ENCODE peak calls at places on chromosomes 3 and 15, in four cellular contexts. One of them, this sample, is unnamed.
A peak's percentile ranks its signal among the peaks of the same experiment; 100 is the strongest.

GRCh38 chr3:190442240-190442639 is 7.5 kb downstream of the TMEM207 start:
- DNase-seq in A549: no peak
- DNase-seq in fibroblast of pulmonary artery: no peak
- DNase-seq in body of pancreas: no peak
- DNase-seq in this sample: no peak

GRCh38 chr15:89971592-89971997 is 29.5 kb upstream of the ZNF710 start:
- DNase-seq in fibroblast of pulmonary artery: peak; percentile 60
- DNase-seq in A549: peak; percentile 87
- DNase-seq in body of pancreas: peak; percentile 72
- DNase-seq in this sample: peak; percentile 79

GRCh38 chr15:84671211-84671610 is 13.2 kb upstream of the NMB start:
- DNase-seq in A549: no peak
- DNase-seq in body of pancreas: no peak
- DNase-seq in fibroblast of pulmonary artery: peak; percentile 86
- DNase-seq in this sample: no peak

GRCh38 chr3:178137206-178137605 is 399.0 kb upstream of the KCNMB2 start:
- DNase-seq in body of pancreas: no peak
- DNase-seq in A549: no peak
- DNase-seq in fibroblast of pulmonary artery: no peak
- DNase-seq in this sample: no peak

GRCh38 chr3:178602864-178603263 is 66.6 kb downstream of the KCNMB2 start:
- DNase-seq in body of pancreas: no peak
- DNase-seq in A549: no peak
- DNase-seq in fibroblast of pulmonary artery: no peak
- DNase-seq in this sample: no peak

GRCh38 chr3:124053871-124054270 is 61.9 kb upstream of the ROPN1 start:
- DNase-seq in fibroblast of pulmonary artery: no peak
- DNase-seq in body of pancreas: peak; percentile 13
- DNase-seq in A549: no peak
- DNase-seq in this sample: no peak

GRCh38 chr3:125067225-125067624 is 11.4 kb upstream of the HEG1 start:
- DNase-seq in body of pancreas: no peak
- DNase-seq in fibroblast of pulmonary artery: no peak
- DNase-seq in A549: no peak
- DNase-seq in this sample: no peak

GRCh38 chr3:171883257-171883892 is 40.2 kb downstream of the TMEM212 start:
- DNase-seq in body of pancreas: no peak
- DNase-seq in A549: peak; percentile 38
- DNase-seq in fibroblast of pulmonary artery: no peak
- DNase-seq in this sample: no peak

GRCh38 chr3:116849261-116849688 is 139.7 kb downstream of the TUSC7 start:
- DNase-seq in A549: no peak
- DNase-seq in body of pancreas: no peak
- DNase-seq in fibroblast of pulmonary artery: no peak
- DNase-seq in this sample: no peak

GRCh38 chr3:172103724-172104123 is 64.3 kb downstream of the FNDC3B start:
- DNase-seq in body of pancreas: no peak
- DNase-seq in fibroblast of pulmonary artery: peak; percentile 73
- DNase-seq in A549: no peak
- DNase-seq in this sample: no peak

GRCh38 chr15:38084289-38084688 is 149.8 kb downstream of the TMCO5A start:
- DNase-seq in body of pancreas: peak; percentile 17
- DNase-seq in A549: no peak
- DNase-seq in fibroblast of pulmonary artery: peak; percentile 39
- DNase-seq in this sample: no peak

GRCh38 chr3:185717121-185717520 is 107.7 kb downstream of the IGF2BP2 start:
- DNase-seq in fibroblast of pulmonary artery: peak; percentile 87
- DNase-seq in body of pancreas: peak; percentile 13
- DNase-seq in A549: no peak
- DNase-seq in this sample: no peak

GRCh38 chr3:42101048-42101447 is 9.9 kb downstream of the TRAK1 start:
- DNase-seq in A549: no peak
- DNase-seq in fibroblast of pulmonary artery: peak; percentile 86
- DNase-seq in body of pancreas: peak; percentile 41
- DNase-seq in this sample: no peak

GRCh38 chr3:21839181-21839580 is 88.2 kb upstream of the ZNF385D start:
- DNase-seq in A549: no peak
- DNase-seq in fibroblast of pulmonary artery: no peak
- DNase-seq in body of pancreas: no peak
- DNase-seq in this sample: no peak

GRCh38 chr3:16252988-16253387 is 11.8 kb downstream of the DPH3 start:
- DNase-seq in body of pancreas: no peak
- DNase-seq in fibroblast of pulmonary artery: no peak
- DNase-seq in A549: no peak
- DNase-seq in this sample: no peak

GRCh38 chr3:156477306-156477705 is 77.6 kb downstream of the SSR3 start:
- DNase-seq in A549: no peak
- DNase-seq in fibroblast of pulmonary artery: peak; percentile 41
- DNase-seq in body of pancreas: no peak
- DNase-seq in this sample: no peak

GRCh38 chr15:57111002-57111401 is 192.6 kb downstream of the TCF12 start:
- DNase-seq in body of pancreas: no peak
- DNase-seq in fibroblast of pulmonary artery: no peak
- DNase-seq in A549: no peak
- DNase-seq in this sample: no peak
- TF ChIP-seq CTCF in body of pancreas: no peak
- TF ChIP-seq CTCF in fibroblast of pulmonary artery: peak; percentile 25
- TF ChIP-seq CTCF in A549: no peak
- TF ChIP-seq CTCF in this sample: no peak

GRCh38 chr3:127547761-127548605 is 42.5 kb downstream of the TPRA1 start:
- DNase-seq in body of pancreas: peak; percentile 67
- DNase-seq in fibroblast of pulmonary artery: peak; percentile 48
- DNase-seq in A549: peak; percentile 68
- DNase-seq in this sample: peak; percentile 67

GRCh38 chr3:127550758-127551157 is 39.8 kb downstream of the TPRA1 start:
- DNase-seq in fibroblast of pulmonary artery: no peak
- DNase-seq in body of pancreas: no peak
- DNase-seq in A549: no peak
- DNase-seq in this sample: no peak

GRCh38 chr3:127551971-127552370 is 38.6 kb downstream of the TPRA1 start:
- DNase-seq in A549: no peak
- DNase-seq in fibroblast of pulmonary artery: no peak
- DNase-seq in body of pancreas: no peak
- DNase-seq in this sample: no peak

GRCh38 chr3:127551178-127551577 is 39.4 kb downstream of the TPRA1 start:
- DNase-seq in body of pancreas: no peak
- DNase-seq in fibroblast of pulmonary artery: no peak
- DNase-seq in A549: no peak
- DNase-seq in this sample: no peak

GRCh38 chr3:127549826-127550487 is 40.6 kb downstream of the TPRA1 start:
- DNase-seq in A549: no peak
- DNase-seq in body of pancreas: no peak
- DNase-seq in fibroblast of pulmonary artery: no peak
- DNase-seq in this sample: no peak
- TF ChIP-seq CTCF in A549: no peak
- TF ChIP-seq CTCF in body of pancreas: no peak
- TF ChIP-seq CTCF in fibroblast of pulmonary artery: no peak
- TF ChIP-seq CTCF in this sample: no peak

GRCh38 chr15:100730129-100730528 is 127.7 kb downstream of the ASB7 start:
- DNase-seq in body of pancreas: no peak
- DNase-seq in A549: no peak
- DNase-seq in fibroblast of pulmonary artery: no peak
- DNase-seq in this sample: no peak

GRCh38 chr15:100726426-100727190 is 124.2 kb downstream of the ASB7 start:
- DNase-seq in A549: no peak
- DNase-seq in body of pancreas: no peak
- DNase-seq in fibroblast of pulmonary artery: peak; percentile 57
- DNase-seq in this sample: peak; percentile 21

GRCh38 chr15:100729461-100729860 is 127.1 kb downstream of the ASB7 start:
- DNase-seq in A549: no peak
- DNase-seq in body of pancreas: no peak
- DNase-seq in fibroblast of pulmonary artery: no peak
- DNase-seq in this sample: no peak

GRCh38 chr15:100727291-100727851 is 125.0 kb downstream of the ASB7 start:
- DNase-seq in fibroblast of pulmonary artery: peak; percentile 83
- DNase-seq in body of pancreas: no peak
- DNase-seq in A549: no peak
- DNase-seq in this sample: no peak

DNA sequence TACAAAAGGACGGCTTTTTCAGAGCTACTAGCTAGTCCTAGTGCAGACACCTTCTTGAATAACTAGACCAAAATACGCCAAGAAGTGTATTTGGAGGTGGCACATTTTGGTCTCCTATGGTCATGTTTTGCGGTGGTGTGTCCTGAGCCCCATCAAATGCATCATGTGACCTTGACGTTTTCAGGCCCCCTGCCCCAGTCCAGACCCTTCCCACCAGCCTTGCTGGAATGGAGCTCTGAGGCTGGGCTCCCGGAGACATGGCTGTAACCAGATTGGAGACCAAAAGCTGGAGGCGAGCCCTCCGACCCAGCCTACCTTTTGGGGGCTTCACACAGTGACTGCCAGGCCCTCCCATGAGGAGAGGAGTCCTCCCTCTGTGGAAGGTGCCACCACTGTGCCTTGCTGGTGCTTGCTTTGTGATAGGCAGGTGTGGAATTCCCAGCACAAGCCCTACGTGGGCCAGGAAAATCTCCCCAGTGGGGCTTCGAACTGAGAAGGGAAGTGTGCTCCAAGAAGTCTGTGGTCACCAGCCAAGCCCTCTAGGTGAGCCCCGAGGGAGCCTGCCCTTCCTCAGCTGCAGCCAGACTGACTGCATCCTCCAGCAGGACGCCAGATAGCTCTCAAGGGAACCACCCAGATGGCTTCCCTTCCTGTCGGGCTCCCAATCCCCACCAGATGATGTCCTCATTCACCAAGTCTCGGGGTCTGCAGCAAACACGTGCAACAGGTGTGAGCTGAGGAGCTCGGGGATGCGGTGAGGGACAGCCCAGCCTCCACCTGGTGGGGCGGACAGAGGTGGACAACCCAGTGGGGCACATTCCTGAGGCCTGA is 126.2 kb downstream of the ASB7 start:
- DNase-seq in fibroblast of pulmonary artery: no peak
- DNase-seq in A549: no peak
- DNase-seq in body of pancreas: no peak
- DNase-seq in this sample: peak; percentile 22
- TF ChIP-seq CTCF in fibroblast of pulmonary artery: no peak
- TF ChIP-seq CTCF in A549: no peak
- TF ChIP-seq CTCF in body of pancreas: no peak
- TF ChIP-seq CTCF in this sample: no peak

GRCh38 chr15:65194826-65195541 is 9.8 kb upstream of the CLPX start:
- DNase-seq in A549: no peak
- DNase-seq in body of pancreas: peak; percentile 15
- DNase-seq in fibroblast of pulmonary artery: no peak
- DNase-seq in this sample: no peak
- TF ChIP-seq CTCF in A549: no peak
- TF ChIP-seq CTCF in body of pancreas: no peak
- TF ChIP-seq CTCF in fibroblast of pulmonary artery: no peak
- TF ChIP-seq CTCF in this sample: no peak

DNA sequence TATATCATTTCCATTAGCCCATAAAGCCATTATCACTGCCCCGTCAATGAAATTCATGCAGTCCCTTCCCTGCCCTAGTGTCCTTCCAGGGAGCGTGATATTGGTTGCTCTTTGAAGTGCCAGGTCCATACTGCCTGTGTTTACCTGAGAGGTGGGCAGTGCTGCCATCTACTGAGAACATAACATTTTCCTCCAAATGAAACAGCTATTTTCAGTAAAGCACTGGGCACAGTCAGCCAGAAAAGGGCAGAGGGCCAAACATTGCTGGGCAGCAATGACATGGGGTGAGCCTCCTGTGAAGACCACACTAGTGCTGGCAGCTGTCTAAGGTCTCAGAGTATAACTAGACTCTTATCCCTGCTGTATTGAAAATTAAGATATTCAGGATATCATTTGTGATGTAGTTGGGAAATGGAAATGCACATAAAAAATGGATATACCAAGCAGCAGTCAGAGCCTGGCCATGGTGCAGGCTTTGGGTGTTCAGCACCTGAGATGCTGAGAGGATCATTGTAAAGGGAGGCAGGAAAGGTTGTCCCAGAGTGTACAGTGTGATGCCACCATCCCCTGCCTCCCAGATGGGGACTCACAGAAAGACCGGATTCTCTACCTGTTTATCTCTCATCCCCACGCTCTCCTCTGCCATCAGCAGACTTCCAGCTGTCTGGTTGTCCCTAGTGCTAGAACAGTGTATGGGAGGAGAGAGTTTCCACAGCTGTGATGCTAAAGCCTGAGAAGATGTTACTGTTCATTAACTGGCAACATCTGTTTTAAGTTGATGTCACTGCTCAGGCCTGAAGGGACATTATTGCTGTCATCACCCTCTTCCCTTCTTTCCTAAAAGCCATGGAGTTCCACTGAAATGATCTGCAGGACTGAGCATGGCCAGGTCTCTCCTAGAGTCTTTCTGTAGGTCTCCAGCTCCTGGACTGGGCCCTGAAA is 108.8 kb downstream of the ARNT2 start:
- DNase-seq in fibroblast of pulmonary artery: peak; percentile 27
- DNase-seq in body of pancreas: no peak
- DNase-seq in A549: no peak
- DNase-seq in this sample: no peak
- TF ChIP-seq CTCF in fibroblast of pulmonary artery: peak; percentile 22
- TF ChIP-seq CTCF in body of pancreas: no peak
- TF ChIP-seq CTCF in A549: peak; percentile 59
- TF ChIP-seq CTCF in this sample: no peak